ENCODE peak calls at places on chromosomes 1 and 21, in seven cellular contexts. X, R, D, A, Q, N and P are unnamed samples.

GRCh38 chr1:15224903-15225485 is 22.0 kb upstream of the FHAD1 start:
- DNase-seq in Q (no peak), N (no peak), R (no peak), X (no peak), D (no peak), A (no peak), P (no peak)

GRCh38 chr1:3012511-3013291 is 8.6 kb upstream of the ACTRT2 start:
- DNase-seq in N (peak; percentile 69), D (peak; percentile 18), A (no peak), X (peak; percentile 14), Q (no peak), R (peak; percentile 90), P (no peak)

GRCh38 chr1:27444632-27445031 is 45.3 kb downstream of the WASF2 start:
- DNase-seq in N (no peak), R (no peak), Q (no peak), A (no peak), D (no peak), X (no peak), P (no peak)

GRCh38 chr1:175887981-175888428 is 144.6 kb upstream of the TNR start:
- DNase-seq in N (no peak), R (peak; percentile 79), Q (peak; percentile 30), D (no peak), A (no peak), X (peak; percentile 64), P (peak; percentile 59)

GRCh38 chr1:227915564-227916553 is 31.9 kb downstream of the WNT9A start:
- DNase-seq in A (no peak), N (no peak), D (no peak), Q (no peak), X (peak; percentile 96), R (no peak), P (peak; percentile 79)

GRCh38 chr1:15704526-15705183 is 20.5 kb downstream of the PLEKHM2 start:
- DNase-seq in R (no peak), Q (no peak), X (no peak), N (no peak), D (no peak), A (no peak), P (no peak)

GRCh38 chr1:58883888-58884482 is 100.1 kb upstream of the JUN start:
- DNase-seq in A (no peak), R (no peak), X (no peak), N (no peak), Q (no peak), D (no peak), P (peak; percentile 44)

GRCh38 chr1:165666152-165666551 is 32.2 kb downstream of the ALDH9A1 start:
- DNase-seq in X (no peak), N (no peak), R (no peak), D (no peak), Q (no peak), A (no peak), P (no peak)

GRCh38 chr21:45497846-45498645 is 44.2 kb downstream of the SLC19A1 start:
- DNase-seq in X (no peak), R (no peak), N (no peak), D (no peak), A (no peak), Q (no peak), P (no peak)

GRCh38 chr1:2257245-2257627 is 29.1 kb downstream of the SKI start:
- DNase-seq in X (no peak), Q (no peak), A (no peak), N (no peak), D (no peak), R (peak; percentile 72), P (no peak)

GRCh38 chr1:162372159-162373071 is 4.2 kb downstream of the SPATA46 start:
- DNase-seq in Q (no peak), X (no peak), N (no peak), A (no peak), R (no peak), D (no peak), P (no peak)

GRCh38 chr1:40255231-40255630 is 2.8 kb upstream of the ZMPSTE24 start:
- DNase-seq in X (no peak), N (no peak), A (no peak), D (no peak), Q (no peak), R (no peak), P (no peak)

GRCh38 chr1:87956072-87956471 is 627.4 kb downstream of the LMO4 start:
- DNase-seq in X (peak; percentile 71), N (no peak), D (no peak), A (no peak), Q (no peak), R (peak; percentile 8), P (no peak)

GRCh38 chr1:70990460-70991253 is 57.0 kb downstream of the PTGER3 start:
- DNase-seq in R (no peak), D (no peak), N (no peak), X (peak; percentile 77), Q (no peak), A (no peak), P (peak; percentile 66)

GRCh38 chr21:33401617-33401967 is 1.6 kb upstream of the IFNGR2 start:
- DNase-seq in R (no peak), A (no peak), Q (no peak), N (no peak), X (peak; percentile 16), D (no peak), P (no peak)

GRCh38 chr1:246199086-246199485 is 308.0 kb downstream of the SMYD3 start:
- DNase-seq in N (no peak), R (no peak), X (peak; percentile 92), Q (no peak), D (no peak), A (no peak), P (peak; percentile 63)

GRCh38 chr1:243942196-243943150 is 92.4 kb upstream of the AKT3 start:
- DNase-seq in X (no peak), D (no peak), Q (no peak), A (no peak), R (no peak), N (no peak), P (no peak)

GRCh38 chr1:35532497-35533226 is 24.5 kb downstream of the KIAA0319L start:
- DNase-seq in D (no peak), Q (no peak), A (no peak), X (no peak), N (no peak), R (no peak), P (no peak)

GRCh38 chr1:85358702-85359438 is 82.4 kb upstream of the BCL10 start:
- DNase-seq in X (no peak), A (no peak), N (no peak), R (no peak), D (no peak), Q (no peak), P (no peak)